ENCODE peak calls at places on chromosomes 16 and 17, in seven cellular contexts. One of them, this sample, is unnamed.

GRCh38 chr17:58321571-58322525 is 6.7 kb downstream of the TSPOAP1 start:
- DNase-seq in GM12878: no peak
- DNase-seq in SK-N-SH: no peak
- DNase-seq in HCT116: no peak
- DNase-seq in K562: no peak
- DNase-seq in H1: no peak
- DNase-seq in HepG2: no peak
- DNase-seq in this sample: no peak

GRCh38 chr16:1691276-1691675 is 13.2 kb downstream of the JPT2 start:
- DNase-seq in GM12878: no peak
- DNase-seq in SK-N-SH: no peak
- DNase-seq in HCT116: no peak
- DNase-seq in K562: no peak
- DNase-seq in H1: no peak
- DNase-seq in HepG2: no peak
- DNase-seq in this sample: no peak

GRCh38 chr17:44376124-44376523 is 12.5 kb upstream of the FAM171A2 start:
- DNase-seq in GM12878: no peak
- DNase-seq in SK-N-SH: peak; percentile 81
- DNase-seq in HCT116: no peak
- DNase-seq in K562: peak; percentile 78
- DNase-seq in H1: peak; percentile 87
- DNase-seq in HepG2: peak; percentile 57
- DNase-seq in this sample: peak; percentile 43

GRCh38 chr16:63904182-63904581 is 1217.7 kb downstream of the CDH11 start:
- DNase-seq in GM12878: no peak
- DNase-seq in SK-N-SH: no peak
- DNase-seq in HCT116: no peak
- DNase-seq in K562: no peak
- DNase-seq in H1: no peak
- DNase-seq in HepG2: no peak
- DNase-seq in this sample: no peak

GRCh38 chr17:50043290-50044148 is 12.4 kb upstream of the ITGA3 start:
- DNase-seq in GM12878: no peak
- DNase-seq in SK-N-SH: no peak
- DNase-seq in HCT116: no peak
- DNase-seq in K562: no peak
- DNase-seq in H1: no peak
- DNase-seq in HepG2: no peak
- DNase-seq in this sample: no peak

GRCh38 chr17:8867361-8867981 is at the start of gene PIK3R6:
- DNase-seq in GM12878: no peak
- DNase-seq in SK-N-SH: no peak
- DNase-seq in HCT116: no peak
- DNase-seq in K562: no peak
- DNase-seq in H1: no peak
- DNase-seq in HepG2: no peak
- DNase-seq in this sample: no peak

GRCh38 chr17:31907342-31907975 is 6.0 kb upstream of the UTP6 start:
- DNase-seq in GM12878: no peak
- DNase-seq in SK-N-SH: no peak
- DNase-seq in HCT116: no peak
- DNase-seq in K562: no peak
- DNase-seq in H1: no peak
- DNase-seq in HepG2: no peak
- DNase-seq in this sample: peak; percentile 47

GRCh38 chr16:70551788-70552187 is 28.2 kb downstream of the SF3B3 start:
- DNase-seq in GM12878: no peak
- DNase-seq in SK-N-SH: no peak
- DNase-seq in HCT116: no peak
- DNase-seq in K562: no peak
- DNase-seq in H1: no peak
- DNase-seq in HepG2: no peak
- DNase-seq in this sample: no peak

GRCh38 chr17:27793168-27793905 is 7.0 kb downstream of the NOS2 start:
- DNase-seq in GM12878: no peak
- DNase-seq in SK-N-SH: peak; percentile 90
- DNase-seq in HCT116: no peak
- DNase-seq in K562: peak; percentile 44
- DNase-seq in H1: peak; percentile 67
- DNase-seq in HepG2: no peak
- DNase-seq in this sample: no peak

GRCh38 chr16:19583665-19584300 is 28.3 kb downstream of the VPS35L start:
- DNase-seq in GM12878: no peak
- DNase-seq in SK-N-SH: peak; percentile 51
- DNase-seq in HCT116: peak; percentile 35
- DNase-seq in K562: peak; percentile 51
- DNase-seq in H1: no peak
- DNase-seq in HepG2: peak; percentile 77
- DNase-seq in this sample: peak; percentile 74

GRCh38 chr16:23556881-23557778 is at the start of the genes EARS2 and UBFD1:
- DNase-seq in GM12878: peak; percentile 95
- DNase-seq in SK-N-SH: peak; percentile 96
- DNase-seq in HCT116: peak; percentile 97
- DNase-seq in K562: peak; percentile 96
- DNase-seq in H1: peak; percentile 100
- DNase-seq in HepG2: peak; percentile 100
- DNase-seq in this sample: peak; percentile 90

DNA sequence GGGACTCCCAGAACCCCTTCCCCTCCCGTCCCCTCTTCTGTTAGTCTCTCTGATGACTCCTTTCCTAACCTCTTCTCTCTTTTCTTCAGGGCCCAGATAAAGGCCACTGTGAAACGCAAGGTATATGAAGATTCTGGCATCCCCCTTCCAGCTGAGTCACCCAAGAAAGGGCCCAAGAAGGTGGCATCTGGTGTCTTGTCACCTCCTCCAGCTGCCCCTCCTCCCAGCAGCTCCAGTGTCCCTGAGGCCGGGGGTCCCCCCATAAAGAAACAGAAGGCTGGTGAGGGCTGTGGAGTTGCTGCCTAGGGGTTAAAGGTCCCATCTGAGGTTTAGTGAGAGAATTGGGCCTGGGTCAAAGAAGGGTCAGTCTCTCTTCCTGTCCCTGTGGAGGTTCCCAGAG is 4.0 kb downstream of the RNASEK start:
- DNase-seq in GM12878: no peak
- DNase-seq in SK-N-SH: no peak
- DNase-seq in HCT116: no peak
- DNase-seq in K562: no peak
- DNase-seq in H1: no peak
- DNase-seq in HepG2: no peak
- DNase-seq in this sample: no peak
- TF ChIP-seq JUND in GM12878: no peak
- TF ChIP-seq JUND in SK-N-SH: no peak
- TF ChIP-seq JUND in HCT116: no peak
- TF ChIP-seq JUND in K562: no peak
- TF ChIP-seq JUND in H1: no peak
- TF ChIP-seq JUND in HepG2: no peak
- TF ChIP-seq JUND in this sample: no peak

GRCh38 chr16:82460761-82461160 is 166.0 kb upstream of the CDH13 start:
- DNase-seq in GM12878: no peak
- DNase-seq in SK-N-SH: no peak
- DNase-seq in HCT116: no peak
- DNase-seq in K562: no peak
- DNase-seq in H1: no peak
- DNase-seq in HepG2: peak; percentile 55
- DNase-seq in this sample: no peak

GRCh38 chr16:82454152-82454551 is 172.6 kb upstream of the CDH13 start:
- DNase-seq in GM12878: no peak
- DNase-seq in SK-N-SH: no peak
- DNase-seq in HCT116: no peak
- DNase-seq in K562: no peak
- DNase-seq in H1: no peak
- DNase-seq in HepG2: no peak
- DNase-seq in this sample: no peak

GRCh38 chr16:82459580-82460256 is 167.1 kb upstream of the CDH13 start:
- DNase-seq in GM12878: no peak
- DNase-seq in SK-N-SH: no peak
- DNase-seq in HCT116: no peak
- DNase-seq in K562: no peak
- DNase-seq in H1: no peak
- DNase-seq in HepG2: no peak
- DNase-seq in this sample: no peak

GRCh38 chr16:82454566-82454965 is 172.2 kb upstream of the CDH13 start:
- DNase-seq in GM12878: no peak
- DNase-seq in SK-N-SH: no peak
- DNase-seq in HCT116: no peak
- DNase-seq in K562: no peak
- DNase-seq in H1: no peak
- DNase-seq in HepG2: no peak
- DNase-seq in this sample: no peak

GRCh38 chr16:82456683-82457082 is 170.1 kb upstream of the CDH13 start:
- DNase-seq in GM12878: no peak
- DNase-seq in SK-N-SH: peak; percentile 69
- DNase-seq in HCT116: peak; percentile 57
- DNase-seq in K562: peak; percentile 60
- DNase-seq in H1: peak; percentile 69
- DNase-seq in HepG2: peak; percentile 50
- DNase-seq in this sample: peak; percentile 81
- TF ChIP-seq JUND in GM12878: no peak
- TF ChIP-seq JUND in SK-N-SH: no peak
- TF ChIP-seq JUND in HCT116: no peak
- TF ChIP-seq JUND in K562: no peak
- TF ChIP-seq JUND in H1: no peak
- TF ChIP-seq JUND in HepG2: no peak
- TF ChIP-seq JUND in this sample: no peak

GRCh38 chr17:82780195-82780594 is 28.3 kb downstream of the TBCD start:
- DNase-seq in GM12878: no peak
- DNase-seq in SK-N-SH: no peak
- DNase-seq in HCT116: no peak
- DNase-seq in K562: no peak
- DNase-seq in H1: no peak
- DNase-seq in HepG2: no peak
- DNase-seq in this sample: no peak

GRCh38 chr17:82781894-82782274 is 30.0 kb downstream of the TBCD start:
- DNase-seq in GM12878: peak; percentile 17
- DNase-seq in SK-N-SH: peak; percentile 98
- DNase-seq in HCT116: peak; percentile 36
- DNase-seq in K562: peak; percentile 79
- DNase-seq in H1: peak; percentile 90
- DNase-seq in HepG2: peak; percentile 50
- DNase-seq in this sample: peak; percentile 92

GRCh38 chr17:82779541-82779940 is 27.7 kb downstream of the TBCD start:
- DNase-seq in GM12878: no peak
- DNase-seq in SK-N-SH: no peak
- DNase-seq in HCT116: no peak
- DNase-seq in K562: no peak
- DNase-seq in H1: no peak
- DNase-seq in HepG2: no peak
- DNase-seq in this sample: no peak

GRCh38 chr17:82782657-82783207 is 30.9 kb downstream of the TBCD start:
- DNase-seq in GM12878: no peak
- DNase-seq in SK-N-SH: no peak
- DNase-seq in HCT116: no peak
- DNase-seq in K562: no peak
- DNase-seq in H1: no peak
- DNase-seq in HepG2: no peak
- DNase-seq in this sample: no peak

DNA sequence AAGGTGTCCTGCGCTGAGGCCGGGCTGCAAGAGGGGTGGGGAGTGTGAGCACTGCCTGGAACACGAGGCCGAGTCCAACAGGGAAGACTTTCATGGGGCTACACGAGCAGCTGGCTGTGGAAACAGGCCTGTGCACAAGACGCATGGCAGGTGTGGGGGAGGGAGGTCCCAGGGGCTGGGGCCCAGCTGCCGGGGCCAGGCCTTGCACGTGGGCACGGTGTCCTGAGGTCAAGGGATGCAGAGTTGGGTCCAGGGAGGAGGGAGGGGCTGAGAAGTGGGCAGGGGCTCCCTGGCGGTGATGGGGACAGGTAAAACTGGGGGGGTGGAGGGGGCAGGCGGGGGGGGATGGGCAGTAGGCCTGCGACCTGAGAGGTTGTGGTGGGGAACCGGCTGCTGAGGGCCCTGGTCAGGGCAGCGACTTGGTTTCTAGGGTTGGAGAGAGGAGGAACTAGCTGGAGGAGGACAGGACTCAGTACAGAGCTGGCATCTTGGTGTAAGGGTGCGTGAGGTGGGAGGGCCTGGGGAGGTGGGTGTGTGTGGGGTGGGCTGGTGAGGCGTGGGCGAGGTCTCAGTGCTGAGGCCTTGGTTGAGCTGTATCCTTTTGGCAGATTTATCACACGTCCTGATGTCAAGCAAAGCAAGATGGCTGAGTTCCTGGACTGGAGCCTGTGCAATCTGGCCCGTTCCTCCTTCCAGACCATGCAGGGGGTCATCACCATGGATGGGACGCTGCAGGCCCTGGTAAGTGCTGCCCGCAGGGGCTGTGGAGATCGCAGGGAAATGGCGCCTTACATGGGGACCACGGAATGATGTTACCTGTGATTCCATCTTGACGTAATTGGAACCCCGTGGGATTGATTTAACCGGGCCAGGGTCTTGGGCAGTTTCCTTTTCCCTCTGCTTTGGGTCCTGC is 29.4 kb downstream of the TBCD start:
- DNase-seq in GM12878: no peak
- DNase-seq in SK-N-SH: no peak
- DNase-seq in HCT116: no peak
- DNase-seq in K562: no peak
- DNase-seq in H1: no peak
- DNase-seq in HepG2: no peak
- DNase-seq in this sample: no peak
- TF ChIP-seq JUND in GM12878: no peak
- TF ChIP-seq JUND in SK-N-SH: no peak
- TF ChIP-seq JUND in HCT116: no peak
- TF ChIP-seq JUND in K562: no peak
- TF ChIP-seq JUND in H1: no peak
- TF ChIP-seq JUND in HepG2: no peak
- TF ChIP-seq JUND in this sample: no peak

DNA sequence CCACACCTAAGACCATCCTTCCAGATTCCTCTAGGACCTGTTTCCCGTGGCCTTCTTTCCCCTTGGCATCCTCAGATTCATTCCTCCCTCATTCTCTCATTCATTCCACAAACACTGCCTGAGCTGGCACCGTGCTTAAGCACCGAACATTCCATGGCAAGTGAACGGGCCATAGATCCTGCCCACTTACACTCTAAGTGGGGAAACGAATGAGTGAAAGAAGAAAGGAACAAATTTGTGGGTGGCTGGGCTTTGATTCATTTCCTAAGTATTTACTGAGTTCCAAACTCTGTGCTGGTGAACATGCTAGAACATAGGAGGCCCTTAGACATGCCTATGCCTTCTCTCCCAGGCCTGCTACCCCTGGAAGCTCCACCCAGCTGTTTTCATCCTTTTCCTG is 30.0 kb downstream of the SRCIN1 start:
- DNase-seq in GM12878: no peak
- DNase-seq in SK-N-SH: no peak
- DNase-seq in HCT116: no peak
- DNase-seq in K562: no peak
- DNase-seq in H1: no peak
- DNase-seq in HepG2: no peak
- DNase-seq in this sample: no peak
- TF ChIP-seq JUND in GM12878: no peak
- TF ChIP-seq JUND in SK-N-SH: no peak
- TF ChIP-seq JUND in HCT116: no peak
- TF ChIP-seq JUND in K562: no peak
- TF ChIP-seq JUND in H1: no peak
- TF ChIP-seq JUND in HepG2: no peak
- TF ChIP-seq JUND in this sample: no peak